ENCODE peak calls at places on chromosome 16, in four cellular contexts. J is ACHN; Q is stimulated activated CD4-positive, alpha-beta T cell treated with anti-CD3 and anti-CD28 coated beads, TNF-alpha, amount 100 ng/mL, for 24 hours; B is Calu3. I is an unnamed sample.

GRCh38 chr16:53053967-53054669 is 673 bp upstream of the CHD9 start:
- DNase-seq in J (peak), Q (peak), B (peak), I (peak)

GRCh38 chr16:85462405-85463227 is 150.5 kb upstream of the GSE1 start:
- DNase-seq in J (no peak), B (no peak), Q (peak), I (no peak)

GRCh38 chr16:2026461-2027023 is at the start of gene NHERF2:
- DNase-seq in B (no peak), Q (no peak), J (peak), I (no peak)

GRCh38 chr16:54102888-54103866 is 183.4 kb downstream of the IRX3 start:
- DNase-seq in B (no peak), Q (no peak), J (no peak), I (no peak)

GRCh38 chr16:49011807-49012345 is 269.8 kb downstream of the CBLN1 start:
- DNase-seq in B (no peak), J (no peak), Q (no peak), I (no peak)

GRCh38 chr16:88534731-88535141 is 35.5 kb upstream of the ZC3H18 start:
- DNase-seq in B (no peak), Q (peak), J (peak), I (peak)

GRCh38 chr16:17063156-17063555 is 407.6 kb downstream of the XYLT1 start:
- DNase-seq in B (no peak), J (no peak), Q (no peak), I (no peak)

GRCh38 chr16:48247311-48247710 is at the start of gene ABCC11:
- DNase-seq in J (no peak), Q (no peak), B (no peak), I (no peak)

GRCh38 chr16:85853641-85854545 is 45.1 kb upstream of the IRF8 start:
- DNase-seq in B (no peak), Q (no peak), J (no peak), I (no peak)

GRCh38 chr16:48176635-48177408 is 21.0 kb upstream of the ABCC12 start:
- DNase-seq in B (no peak), Q (no peak), J (no peak), I (no peak)

I was measured in stimulated activated effector memory CD8-positive, alpha-beta T cell treated with anti-CD3 and anti-CD28 coated beads, Interleukin-12 subunit alpha, Interleukin-12 subunit beta, amount 100 ng/mL, for 72 hours.